ENCODE peak calls at places on chromosome 1, in five cellular contexts. A is thoracic aorta, C is breast epithelium, N is ovary, G is body of pancreas. P is an unnamed sample.

GRCh38 chr1:1345384-1345783 is 3.8 kb downstream of the DVL1 start:
- DNase-seq in A (no peak), C (no peak), N (no peak), G (no peak), P (no peak)

GRCh38 chr1:40435876-40436275 is 14.4 kb upstream of the ZFP69B start:
- DNase-seq in A (no peak), C (no peak), N (no peak), G (no peak), P (no peak)

GRCh38 chr1:21307663-21308062 is 17.4 kb upstream of the ECE1 start:
- DNase-seq in A (no peak), C (no peak), N (no peak), G (no peak), P (no peak)

GRCh38 chr1:23393706-23394105 is 24.1 kb upstream of the ZNF436 start:
- DNase-seq in A (no peak), C (no peak), N (peak; percentile 92), G (peak; percentile 61), P (no peak)

GRCh38 chr1:202161151-202162048 is 998 bp upstream of the PTPN7 start:
- DNase-seq in A (no peak), C (no peak), N (no peak), G (no peak), P (no peak)

GRCh38 chr1:182972821-182973220 is 19.9 kb upstream of the SHCBP1L start:
- DNase-seq in A (no peak), C (no peak), N (no peak), G (no peak), P (no peak)

GRCh38 chr1:212797681-212798080 is 6.0 kb downstream of the TATDN3 start:
- DNase-seq in A (no peak), C (no peak), N (no peak), G (no peak), P (no peak)

GRCh38 chr1:192951961-192952460 is 107.1 kb downstream of the UCHL5 start:
- DNase-seq in A (no peak), C (no peak), N (no peak), G (peak; percentile 29), P (no peak)

GRCh38 chr1:88276158-88276557 is 407.9 kb upstream of the PKN2 start:
- DNase-seq in A (no peak), C (no peak), N (no peak), G (no peak), P (no peak)

GRCh38 chr1:46159516-46159915 is 15.4 kb upstream of the TSPAN1 start:
- DNase-seq in A (no peak), C (no peak), N (no peak), G (no peak), P (no peak)

GRCh38 chr1:18816808-18817207 is 42.7 kb downstream of the TAS1R2 start:
- DNase-seq in A (no peak), C (no peak), N (no peak), G (no peak), P (no peak)

GRCh38 chr1:70358921-70359564 is 4.5 kb upstream of the ANKRD13C start:
- DNase-seq in A (no peak), C (no peak), N (no peak), G (no peak), P (no peak)

GRCh38 chr1:56452027-56453011 is 127.0 kb downstream of the PLPP3 start:
- DNase-seq in A (no peak), C (no peak), N (no peak), G (peak; percentile 53), P (no peak)

GRCh38 chr1:39885516-39885915 is 2.2 kb upstream of the TRIT1 start:
- DNase-seq in A (no peak), C (no peak), N (no peak), G (no peak), P (no peak)

GRCh38 chr1:38833146-38833545 is 26.4 kb downstream of the RRAGC start:
- DNase-seq in A (no peak), C (no peak), N (no peak), G (no peak), P (no peak)

GRCh38 chr1:47852006-47852686 is 145.0 kb downstream of the TRABD2B start:
- DNase-seq in A (no peak), C (no peak), N (no peak), G (no peak), P (no peak)

GRCh38 chr1:29645586-29645985 is 409.3 kb downstream of the PTPRU start:
- DNase-seq in A (no peak), C (peak; percentile 15), N (no peak), G (no peak), P (no peak)

GRCh38 chr1:88134983-88135921 is 548.8 kb upstream of the PKN2 start:
- DNase-seq in A (no peak), C (no peak), N (no peak), G (no peak), P (no peak)

GRCh38 chr1:223515915-223516314 is 122.7 kb downstream of the CCDC185 start:
- DNase-seq in A (no peak), C (no peak), N (no peak), G (no peak), P (peak; percentile 41)

GRCh38 chr1:223513309-223513708 is 120.1 kb downstream of the CCDC185 start:
- DNase-seq in A (no peak), C (no peak), N (no peak), G (no peak), P (no peak)

GRCh38 chr1:223512016-223512415 is 118.8 kb downstream of the CCDC185 start:
- DNase-seq in A (no peak), C (no peak), N (no peak), G (no peak), P (peak; percentile 25)

GRCh38 chr1:223514644-223515043 is 121.4 kb downstream of the CCDC185 start:
- DNase-seq in A (no peak), C (no peak), N (no peak), G (no peak), P (no peak)

GRCh38 chr1:223515416-223515815 is 122.2 kb downstream of the CCDC185 start:
- DNase-seq in A (no peak), C (no peak), N (no peak), G (no peak), P (no peak)
- H3K4me1 ChIP-seq in A (no peaks in the 10 kb centered on the region), C (peaks cover 5% of the 10 kb centered on the region), N (no peaks in the 10 kb centered on the region), G (no peaks in the 10 kb centered on the region), P (no peaks in the 10 kb centered on the region)

GRCh38 chr1:94522304-94522703 is 19.3 kb downstream of the F3 start:
- DNase-seq in A (no peak), C (no peak), N (no peak), G (peak; percentile 33), P (no peak)
- TF ChIP-seq CTCF in A (peak; percentile 27), C (no peak), N (peak; percentile 23), G (peak; percentile 60), P (peak; percentile 53)

DNA sequence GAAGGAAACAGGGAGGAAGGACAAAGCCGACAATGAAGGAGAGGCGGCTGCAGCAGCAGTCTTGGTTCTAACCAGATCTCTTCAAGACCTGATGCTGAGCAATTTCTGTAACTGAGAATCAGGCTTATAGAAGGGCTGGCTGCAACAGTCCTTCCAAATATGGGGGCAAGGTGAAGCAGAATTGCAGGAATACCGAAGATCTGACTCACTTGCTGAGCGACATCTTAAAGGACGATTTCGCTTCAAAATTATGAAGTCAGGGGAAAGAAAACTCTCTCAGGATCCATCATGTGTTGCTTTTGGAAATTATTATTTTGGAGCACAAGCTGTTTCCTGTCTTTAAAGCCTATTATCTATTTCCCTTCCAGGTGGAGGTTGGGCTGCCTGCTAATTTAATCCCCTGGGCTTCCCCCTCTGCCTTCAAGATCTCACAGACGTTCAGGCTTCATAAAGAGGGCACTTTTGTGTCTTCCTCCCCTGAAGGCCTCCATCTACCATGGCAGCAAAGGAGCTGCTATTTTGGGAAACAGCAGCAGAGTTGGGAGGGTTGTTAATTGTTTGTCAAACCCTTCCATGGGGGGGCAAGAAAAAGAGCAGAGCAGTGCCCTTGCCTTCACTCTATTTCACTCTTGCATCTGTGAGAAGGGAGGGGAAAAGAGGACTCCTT is 10.8 kb upstream of the IER5 start:
- DNase-seq in A (no peak), C (no peak), N (no peak), G (no peak), P (no peak)
- H3K4me1 ChIP-seq in A (no peaks in the 10 kb centered on the region), C (no peaks in the 10 kb centered on the region), N (no peaks in the 10 kb centered on the region), G (no peaks in the 10 kb centered on the region), P (no peaks in the 10 kb centered on the region)

GRCh38 chr1:211517006-211517405 is 25.0 kb upstream of the RD3 start:
- DNase-seq in A (no peak), C (no peak), N (no peak), G (no peak), P (no peak)
- TF ChIP-seq CTCF in A (no peak), C (no peak), N (no peak), G (no peak), P (no peak)

DNA sequence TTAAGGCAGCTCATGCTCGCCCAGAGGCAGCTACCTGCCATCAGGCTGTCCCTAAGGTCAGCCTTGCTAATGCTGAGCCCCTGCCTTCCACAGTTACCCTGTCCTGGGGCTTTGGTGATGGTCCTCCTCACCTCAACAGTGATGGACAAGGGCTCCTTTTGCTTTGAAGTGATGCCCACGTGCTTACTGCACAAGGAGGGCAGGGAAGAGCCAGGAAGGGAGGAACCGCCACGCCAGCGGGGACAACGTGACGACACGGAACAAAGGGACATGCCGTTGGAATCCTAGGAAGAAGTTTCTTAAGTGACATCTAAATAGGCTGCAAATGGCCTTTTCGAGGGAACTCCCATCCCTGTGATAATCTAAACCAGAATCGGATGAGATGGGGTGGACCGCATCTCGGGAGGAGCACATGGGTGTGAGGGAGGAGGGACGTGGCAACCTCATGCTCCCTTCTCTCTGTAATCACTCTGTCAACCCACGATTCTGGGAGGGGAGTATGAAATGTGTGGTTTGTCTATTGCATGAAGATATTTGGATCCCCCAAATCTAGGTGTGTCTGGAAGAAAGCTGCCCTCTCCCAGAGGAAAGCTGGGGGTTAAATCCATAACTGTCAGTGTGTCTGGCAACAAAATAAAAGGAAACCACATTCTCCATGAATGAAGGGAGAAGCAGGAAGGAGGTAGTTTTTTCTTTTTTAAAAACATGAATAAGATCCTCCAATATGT is 110.9 kb upstream of the IRF2BP2 start:
- DNase-seq in A (no peak), C (no peak), N (no peak), G (no peak), P (no peak)
- H3K4me1 ChIP-seq in A (peaks cover 93% of the 10 kb centered on the region), C (peaks cover 33% of the 10 kb centered on the region), N (peaks cover 43% of the 10 kb centered on the region), G (peaks cover 96% of the 10 kb centered on the region), P (peaks cover 74% of the 10 kb centered on the region)

GRCh38 chr1:160951443-160952128 is 3.0 kb downstream of the ITLN2 start:
- DNase-seq in A (no peak), C (no peak), N (peak; percentile 86), G (peak; percentile 74), P (no peak)
- TF ChIP-seq CTCF in A (peak; percentile 60), C (no peak), N (peak; percentile 25), G (peak; percentile 72), P (peak; percentile 41)

P was measured in tibial artery.